ENCODE peak calls at places on chromosomes 4 and X, in four cellular contexts. A is cardiac muscle cell, J is left ventricle myocardium inferior, D is lower lobe of right lung. T is an unnamed sample. For H3K9me3 and H3K4me1, the result is how much of the 10 kb centered on the place peaks cover.

GRCh38 chrX:38513087-38513742 is 48.1 kb upstream of the TSPAN7 start:
- DNase-seq in A (no peak), D (no peak), J (no peak), T (no peak)

GRCh38 chr4:147173797-147174196 is 228.1 kb upstream of the TTC29 start:
- DNase-seq in J (no peak), D (no peak), A (peak), T (no peak)

GRCh38 chr4:53734584-53735363 is 143.5 kb upstream of the LNX1 start:
- DNase-seq in A (peak), J (no peak), D (no peak), T (no peak)

GRCh38 chr4:170391066-170391754 is 301.5 kb upstream of the AADAT start:
- DNase-seq in D (no peak), J (no peak), A (no peak), T (no peak)

GRCh38 chr4:81040175-81040659 is 9.7 kb downstream of the BMP3 start:
- DNase-seq in J (no peak), A (peak), D (no peak), T (no peak)

GRCh38 chrX:154384284-154384892 is 5.3 kb downstream of the EMD start:
- DNase-seq in D (no peak), J (no peak), A (no peak), T (peak)

GRCh38 chrX:24395775-24396174 is 35.3 kb downstream of the SUPT20HL1 start:
- DNase-seq in A (peak), J (no peak), D (no peak), T (peak)

GRCh38 chr4:36255575-36255974 is 11.3 kb upstream of the ARAP2 start:
- DNase-seq in D (no peak), J (no peak), A (no peak), T (no peak)

GRCh38 chrX:104113237-104113965 is 1.1 kb downstream of the ZCCHC18 start:
- DNase-seq in J (no peak), A (peak), D (peak), T (peak)

GRCh38 chr4:99640676-99641075 is 17.0 kb downstream of the C4orf54 start:
- DNase-seq in A (no peak), J (no peak), D (no peak), T (no peak)

GRCh38 chr4:53183754-53184153 is 182.1 kb downstream of the SCFD2 start:
- DNase-seq in J (no peak), D (no peak), A (peak), T (no peak)

GRCh38 chr4:67879486-67879885 is 4.3 kb downstream of the TMPRSS11D start:
- DNase-seq in J (no peak), D (no peak), A (peak), T (no peak)

GRCh38 chr4:174592985-174593335 is 70.7 kb upstream of the HPGD start:
- DNase-seq in D (no peak), J (no peak), A (peak), T (no peak)

GRCh38 chr4:164828945-164829344 is 48.0 kb upstream of the APELA start:
- DNase-seq in A (no peak), D (no peak), J (no peak), T (no peak)

GRCh38 chr4:168511780-168512467 is 15.1 kb downstream of the PALLD start:
- DNase-seq in A (no peak), D (no peak), J (no peak), T (peak)

GRCh38 chr4:75289843-75290616 is 224.2 kb downstream of the RCHY1 start:
- DNase-seq in J (no peak), D (no peak), A (peak), T (no peak)

GRCh38 chrX:24085133-24085532 is 30.4 kb downstream of the EIF2S3 start:
- DNase-seq in A (no peak), J (no peak), D (no peak), T (no peak)

GRCh38 chrX:108347800-108348199 is 90.4 kb downstream of the COL4A6 start:
- DNase-seq in J (no peak), A (no peak), D (no peak), T (no peak)

GRCh38 chr4:47692691-47693090 is 145.2 kb downstream of the CORIN start:
- DNase-seq in D (no peak), A (no peak), J (no peak), T (no peak)

GRCh38 chr4:110085131-110085530 is 113.3 kb downstream of the ELOVL6 start:
- DNase-seq in J (no peak), A (peak), D (no peak), T (peak)

GRCh38 chr4:3516061-3516835 is 16.0 kb downstream of the LRPAP1 start:
- DNase-seq in A (no peak), J (peak), D (peak), T (no peak)

GRCh38 chrX:37862851-37863250 is 15.5 kb upstream of the DYNLT3 start:
- DNase-seq in J (no peak), D (no peak), A (no peak), T (no peak)

GRCh38 chr4:129063640-129064039 is 29.7 kb downstream of the SCLT1 start:
- DNase-seq in J (no peak), D (no peak), A (no peak), T (no peak)
- H3K9me3 ChIP-seq in J (half or more), D (half or more), A (under half), T (under half)

GRCh38 chr4:1291996-1292702 is 2.5 kb downstream of the MAEA start:
- DNase-seq in A (no peak), D (no peak), J (no peak), T (no peak)

GRCh38 chr4:1294424-1294823 is 4.7 kb downstream of the MAEA start:
- DNase-seq in D (no peak), J (no peak), A (no peak), T (no peak)

GRCh38 chr4:1293981-1294380 is 4.3 kb downstream of the MAEA start:
- DNase-seq in A (peak), D (no peak), J (no peak), T (peak)

GRCh38 chr4:1294891-1295290 is 5.2 kb downstream of the MAEA start:
- DNase-seq in J (no peak), A (no peak), D (no peak), T (no peak)

DNA sequence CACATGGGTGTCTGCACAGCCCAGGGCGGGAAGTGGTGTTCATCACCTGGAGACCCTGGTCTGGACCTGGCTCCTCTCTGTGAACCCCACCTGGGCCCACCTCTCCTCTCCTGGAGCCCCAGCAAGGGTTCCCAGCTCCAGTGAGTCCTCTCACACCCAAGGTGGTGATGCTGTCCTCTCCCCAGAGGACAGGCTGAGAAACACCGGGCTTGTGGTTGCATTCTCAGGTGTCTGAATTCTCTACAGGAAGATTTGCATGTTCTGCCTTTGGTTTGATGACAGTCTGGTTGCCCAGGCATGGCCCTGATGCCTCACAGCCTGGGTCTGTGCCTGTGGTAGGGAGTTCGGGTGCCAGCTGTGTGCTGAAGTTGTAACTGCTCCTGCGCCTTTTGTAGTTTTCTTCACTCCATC is 3.8 kb downstream of the MAEA start:
- DNase-seq in A (no peak), D (no peak), J (no peak), T (no peak)
- H3K4me1 ChIP-seq in A (under half), D (under half), J (half or more), T (under half)

GRCh38 chr4:13445841-13446790 is 38.0 kb downstream of the RAB28 start:
- DNase-seq in D (no peak), J (peak), A (no peak), T (no peak)
- H3K4me3 ChIP-seq in D (no peak), J (no peak), A (peak), T (no peak)

GRCh38 chrX:64150775-64151174 is 54.7 kb downstream of the AMER1 start:
- DNase-seq in J (no peak), D (no peak), A (no peak), T (no peak)

GRCh38 chrX:64152857-64153256 is 52.7 kb downstream of the AMER1 start:
- DNase-seq in A (no peak), J (no peak), D (no peak), T (no peak)

GRCh38 chrX:64151911-64152310 is 53.6 kb downstream of the AMER1 start:
- DNase-seq in A (no peak), J (no peak), D (no peak), T (no peak)
- H3K9me3 ChIP-seq in A (under half), J (under half), D (under half), T (under half)

GRCh38 chr4:120694973-120695372 is 227.6 kb downstream of the PRDM5 start:
- DNase-seq in J (no peak), D (no peak), A (peak), T (no peak)
- H3K4me1 ChIP-seq in J (half or more), D (under half), A (under half), T (under half)

DNA sequence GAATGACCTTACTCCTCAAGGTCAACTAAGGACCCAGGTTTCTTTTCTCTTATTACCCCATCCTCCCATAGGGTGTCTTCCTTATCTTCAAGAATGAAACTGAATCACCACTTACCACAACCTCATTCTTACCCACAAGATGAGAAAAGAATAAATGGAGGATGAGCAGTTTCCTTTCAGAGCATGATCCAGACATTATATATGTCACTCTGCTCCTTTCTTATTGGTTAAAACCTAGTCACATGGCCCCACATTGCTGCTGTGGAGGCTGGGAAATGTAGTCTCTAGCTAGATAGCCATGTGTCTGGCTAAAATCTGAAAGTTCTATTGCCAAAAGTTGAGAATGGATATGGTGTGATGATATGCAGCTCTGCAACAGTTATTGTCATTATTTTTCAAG is 62.4 kb upstream of the RAI2 start:
- DNase-seq in D (no peak), J (no peak), A (no peak), T (no peak)
- H3K4me3 ChIP-seq in D (no peak), J (no peak), A (no peak), T (no peak)

GRCh38 chrX:120741452-120741851 is 111.6 kb upstream of the C1GALT1C1 start:
- DNase-seq in D (no peak), J (no peak), A (no peak), T (no peak)

GRCh38 chrX:120739300-120739699 is 109.4 kb upstream of the C1GALT1C1 start:
- DNase-seq in D (no peak), J (no peak), A (no peak), T (no peak)

GRCh38 chrX:120740072-120740471 is 110.2 kb upstream of the C1GALT1C1 start:
- DNase-seq in A (no peak), J (no peak), D (no peak), T (no peak)

GRCh38 chrX:120746153-120746552 is 116.3 kb upstream of the C1GALT1C1 start:
- DNase-seq in A (no peak), D (no peak), J (no peak), T (no peak)

GRCh38 chrX:120743266-120743665 is 113.4 kb upstream of the C1GALT1C1 start:
- DNase-seq in D (no peak), A (no peak), J (no peak), T (no peak)
- H3K9me3 ChIP-seq in D (under half), A (under half), J (under half), T (under half)

DNA sequence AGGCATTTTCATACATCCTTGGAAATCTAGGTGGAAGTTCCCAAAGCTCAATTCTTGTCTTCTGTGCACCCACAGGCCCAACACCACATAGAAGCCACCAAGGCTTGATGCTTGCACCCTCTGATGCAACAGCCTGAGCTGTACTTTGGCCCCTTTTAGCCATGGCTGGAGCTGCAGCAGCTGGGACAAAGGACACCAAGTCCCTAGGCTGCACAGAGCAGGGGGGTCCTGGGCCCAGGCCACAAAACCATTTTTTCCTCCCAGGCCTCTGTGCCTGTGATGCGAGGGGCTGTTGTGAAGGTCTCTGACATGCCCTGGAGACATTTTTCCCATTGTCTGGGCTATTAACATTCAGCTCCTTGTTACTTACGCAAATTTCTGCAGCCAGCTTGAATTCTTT is 124.0 kb upstream of the S100G start:
- DNase-seq in D (no peak), J (no peak), A (no peak), T (no peak)
- H3K4me1 ChIP-seq in D (under half), J (under half), A (under half), T (under half)

DNA sequence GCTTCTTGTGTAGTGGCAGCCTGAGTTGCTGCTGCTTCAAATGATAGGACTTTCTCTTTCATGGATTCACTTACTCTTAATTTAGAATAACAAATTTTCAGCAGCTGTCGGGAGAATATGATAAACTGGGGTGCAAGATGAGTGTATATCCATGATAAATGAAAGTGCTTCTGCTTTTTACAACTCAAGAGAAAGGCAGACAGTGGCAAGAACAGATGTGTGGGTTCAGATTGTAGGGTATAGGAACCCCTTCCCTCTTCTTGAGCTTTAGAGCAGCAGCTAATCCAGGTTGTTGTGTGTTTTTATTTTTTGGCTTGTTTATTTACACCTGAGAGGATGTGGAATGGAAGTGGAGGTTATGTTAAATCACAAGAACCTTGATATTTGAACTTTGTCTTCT is 1.1 kb downstream of the SH3BGRL start:
- DNase-seq in J (no peak), A (no peak), D (no peak), T (no peak)
- H3K4me3 ChIP-seq in J (peak), A (peak), D (peak), T (no peak)

DNA sequence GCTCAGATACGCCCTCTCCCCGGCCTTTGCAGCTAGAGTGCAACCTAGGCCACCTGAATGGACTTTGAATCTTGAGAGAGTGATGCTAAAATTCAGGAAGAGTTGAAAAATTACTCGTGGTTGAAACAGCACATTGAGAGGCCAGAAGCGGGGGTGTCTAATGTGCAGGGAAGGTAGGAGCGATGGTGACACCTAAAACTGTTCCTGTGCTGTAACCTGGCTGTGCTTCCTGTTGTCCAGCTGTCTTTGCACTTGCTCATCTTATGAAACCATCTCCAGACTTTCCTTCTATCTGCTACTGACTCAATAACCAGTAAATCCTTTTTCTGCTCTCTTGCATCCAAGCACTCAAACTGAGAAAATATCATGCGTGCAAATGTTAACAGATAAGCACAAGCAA is 106.4 kb upstream of the RPS6KA3 start:
- DNase-seq in D (no peak), J (no peak), A (no peak), T (no peak)
- H3K9me3 ChIP-seq in D (under half), J (under half), A (under half), T (under half)

T was measured in thyroid gland.